ENCODE peak calls at places on chromosomes 5 and 9, in nine cellular contexts. One of them, this sample, is unnamed.

GRCh38 chr9:14813336-14814020 is 90.9 kb upstream of the CER1 start:
- DNase-seq in vagina: no peak
- DNase-seq in effector memory CD4-positive, alpha-beta T cell: no peak
- DNase-seq in neuronal stem cell: no peak
- DNase-seq in ovary: no peak
- DNase-seq in BE2C: no peak
- DNase-seq in left lung: no peak
- DNase-seq in sigmoid colon: no peak
- DNase-seq in heart right ventricle: no peak
- DNase-seq in this sample: peak; percentile 32

GRCh38 chr5:66881475-66882161 is 285.4 kb downstream of the MAST4 start:
- DNase-seq in vagina: no peak
- DNase-seq in effector memory CD4-positive, alpha-beta T cell: no peak
- DNase-seq in neuronal stem cell: no peak
- DNase-seq in ovary: no peak
- DNase-seq in BE2C: no peak
- DNase-seq in left lung: peak; percentile 47
- DNase-seq in sigmoid colon: no peak
- DNase-seq in heart right ventricle: no peak
- DNase-seq in this sample: no peak

GRCh38 chr9:126758916-126759576 is 45.8 kb upstream of the ZBTB43 start:
- DNase-seq in vagina: no peak
- DNase-seq in effector memory CD4-positive, alpha-beta T cell: no peak
- DNase-seq in neuronal stem cell: no peak
- DNase-seq in ovary: no peak
- DNase-seq in BE2C: no peak
- DNase-seq in left lung: no peak
- DNase-seq in sigmoid colon: no peak
- DNase-seq in heart right ventricle: no peak
- DNase-seq in this sample: no peak

GRCh38 chr9:126482361-126483044 is 131.2 kb upstream of the LMX1B start:
- DNase-seq in vagina: no peak
- DNase-seq in effector memory CD4-positive, alpha-beta T cell: no peak
- DNase-seq in neuronal stem cell: peak; percentile 71
- DNase-seq in ovary: peak; percentile 85
- DNase-seq in BE2C: peak; percentile 61
- DNase-seq in left lung: no peak
- DNase-seq in sigmoid colon: no peak
- DNase-seq in heart right ventricle: no peak
- DNase-seq in this sample: no peak

GRCh38 chr9:5438301-5439162 is 807 bp upstream of the PLGRKT start:
- DNase-seq in vagina: no peak
- DNase-seq in effector memory CD4-positive, alpha-beta T cell: peak; percentile 51
- DNase-seq in neuronal stem cell: no peak
- DNase-seq in ovary: peak; percentile 40
- DNase-seq in BE2C: no peak
- DNase-seq in left lung: no peak
- DNase-seq in sigmoid colon: no peak
- DNase-seq in heart right ventricle: no peak
- DNase-seq in this sample: no peak

GRCh38 chr5:172528440-172528839 is 74.1 kb upstream of the SH3PXD2B start:
- DNase-seq in vagina: no peak
- DNase-seq in effector memory CD4-positive, alpha-beta T cell: no peak
- DNase-seq in neuronal stem cell: no peak
- DNase-seq in ovary: no peak
- DNase-seq in BE2C: no peak
- DNase-seq in left lung: no peak
- DNase-seq in sigmoid colon: no peak
- DNase-seq in heart right ventricle: no peak
- DNase-seq in this sample: no peak

GRCh38 chr5:163915481-163915961 is 410.1 kb downstream of the MAT2B start:
- DNase-seq in vagina: no peak
- DNase-seq in effector memory CD4-positive, alpha-beta T cell: no peak
- DNase-seq in neuronal stem cell: no peak
- DNase-seq in ovary: no peak
- DNase-seq in BE2C: no peak
- DNase-seq in left lung: no peak
- DNase-seq in sigmoid colon: no peak
- DNase-seq in heart right ventricle: no peak
- DNase-seq in this sample: no peak

GRCh38 chr9:127904888-127905728 is 5.7 kb upstream of the ST6GALNAC6 start:
- DNase-seq in vagina: no peak
- DNase-seq in effector memory CD4-positive, alpha-beta T cell: peak; percentile 72
- DNase-seq in neuronal stem cell: no peak
- DNase-seq in ovary: no peak
- DNase-seq in BE2C: no peak
- DNase-seq in left lung: no peak
- DNase-seq in sigmoid colon: no peak
- DNase-seq in heart right ventricle: no peak
- DNase-seq in this sample: no peak

GRCh38 chr9:109232449-109232848 is 65.4 kb upstream of the FRRS1L start:
- DNase-seq in vagina: no peak
- DNase-seq in effector memory CD4-positive, alpha-beta T cell: no peak
- DNase-seq in neuronal stem cell: no peak
- DNase-seq in ovary: no peak
- DNase-seq in BE2C: no peak
- DNase-seq in left lung: no peak
- DNase-seq in sigmoid colon: no peak
- DNase-seq in heart right ventricle: no peak
- DNase-seq in this sample: no peak

GRCh38 chr5:163867738-163868137 is 362.3 kb downstream of the MAT2B start:
- DNase-seq in vagina: no peak
- DNase-seq in effector memory CD4-positive, alpha-beta T cell: no peak
- DNase-seq in neuronal stem cell: no peak
- DNase-seq in ovary: no peak
- DNase-seq in BE2C: no peak
- DNase-seq in left lung: no peak
- DNase-seq in sigmoid colon: no peak
- DNase-seq in heart right ventricle: no peak
- DNase-seq in this sample: no peak

GRCh38 chr9:134846699-134847098 is 33.9 kb upstream of the FCN2 start:
- DNase-seq in vagina: no peak
- DNase-seq in effector memory CD4-positive, alpha-beta T cell: no peak
- DNase-seq in neuronal stem cell: no peak
- DNase-seq in ovary: no peak
- DNase-seq in BE2C: no peak
- DNase-seq in left lung: no peak
- DNase-seq in sigmoid colon: no peak
- DNase-seq in heart right ventricle: no peak
- DNase-seq in this sample: no peak

GRCh38 chr9:132670816-132671371 is 630 bp downstream of the GTF3C4 start:
- DNase-seq in vagina: no peak
- DNase-seq in effector memory CD4-positive, alpha-beta T cell: peak; percentile 72
- DNase-seq in neuronal stem cell: peak; percentile 41
- DNase-seq in ovary: peak; percentile 47
- DNase-seq in BE2C: peak; percentile 62
- DNase-seq in left lung: peak; percentile 39
- DNase-seq in sigmoid colon: peak; percentile 70
- DNase-seq in heart right ventricle: peak; percentile 7
- DNase-seq in this sample: peak; percentile 53

GRCh38 chr5:68381909-68382308 is 166.4 kb downstream of the PIK3R1 start:
- DNase-seq in vagina: no peak
- DNase-seq in effector memory CD4-positive, alpha-beta T cell: no peak
- DNase-seq in neuronal stem cell: no peak
- DNase-seq in ovary: no peak
- DNase-seq in BE2C: no peak
- DNase-seq in left lung: no peak
- DNase-seq in sigmoid colon: no peak
- DNase-seq in heart right ventricle: no peak
- DNase-seq in this sample: no peak

GRCh38 chr9:86142973-86143372 is 43.6 kb upstream of the GOLM1 start:
- DNase-seq in vagina: no peak
- DNase-seq in effector memory CD4-positive, alpha-beta T cell: no peak
- DNase-seq in neuronal stem cell: no peak
- DNase-seq in ovary: no peak
- DNase-seq in BE2C: no peak
- DNase-seq in left lung: no peak
- DNase-seq in sigmoid colon: no peak
- DNase-seq in heart right ventricle: no peak
- DNase-seq in this sample: no peak

GRCh38 chr5:173795601-173796000 is 92.5 kb upstream of the CPEB4 start:
- DNase-seq in vagina: no peak
- DNase-seq in effector memory CD4-positive, alpha-beta T cell: no peak
- DNase-seq in neuronal stem cell: no peak
- DNase-seq in ovary: no peak
- DNase-seq in BE2C: no peak
- DNase-seq in left lung: no peak
- DNase-seq in sigmoid colon: no peak
- DNase-seq in heart right ventricle: no peak
- DNase-seq in this sample: no peak

GRCh38 chr5:31329722-31330121 is 136.2 kb downstream of the CDH6 start:
- DNase-seq in vagina: no peak
- DNase-seq in effector memory CD4-positive, alpha-beta T cell: no peak
- DNase-seq in neuronal stem cell: no peak
- DNase-seq in ovary: no peak
- DNase-seq in BE2C: no peak
- DNase-seq in left lung: no peak
- DNase-seq in sigmoid colon: no peak
- DNase-seq in heart right ventricle: no peak
- DNase-seq in this sample: no peak

GRCh38 chr5:160434022-160434531 is 12.4 kb downstream of the PTTG1 start:
- DNase-seq in vagina: no peak
- DNase-seq in effector memory CD4-positive, alpha-beta T cell: no peak
- DNase-seq in neuronal stem cell: peak; percentile 30
- DNase-seq in ovary: no peak
- DNase-seq in BE2C: peak; percentile 58
- DNase-seq in left lung: no peak
- DNase-seq in sigmoid colon: no peak
- DNase-seq in heart right ventricle: no peak
- DNase-seq in this sample: no peak

GRCh38 chr5:85266692-85267091 is 882.0 kb upstream of the EDIL3 start:
- DNase-seq in vagina: no peak
- DNase-seq in effector memory CD4-positive, alpha-beta T cell: no peak
- DNase-seq in neuronal stem cell: no peak
- DNase-seq in ovary: no peak
- DNase-seq in BE2C: no peak
- DNase-seq in left lung: no peak
- DNase-seq in sigmoid colon: no peak
- DNase-seq in heart right ventricle: no peak
- DNase-seq in this sample: no peak

DNA sequence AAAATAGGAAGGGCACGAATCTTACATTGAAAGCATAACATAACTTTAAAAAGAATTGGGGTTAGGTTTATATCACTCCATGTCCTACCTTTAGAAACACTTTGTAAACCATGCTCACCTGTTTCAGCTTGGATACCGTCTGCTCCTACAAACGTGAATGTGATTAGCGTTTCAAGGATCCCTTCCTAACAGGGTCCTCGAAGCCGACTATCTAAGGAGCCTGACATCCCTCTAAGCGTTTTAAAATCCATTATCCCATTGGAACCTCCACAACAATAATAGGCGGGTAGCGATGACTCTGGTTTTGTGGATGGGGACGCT is 1.0 kb downstream of the SVEP1 start:
- DNase-seq in vagina: no peak
- DNase-seq in effector memory CD4-positive, alpha-beta T cell: no peak
- DNase-seq in neuronal stem cell: no peak
- DNase-seq in ovary: no peak
- DNase-seq in BE2C: no peak
- DNase-seq in left lung: no peak
- DNase-seq in sigmoid colon: no peak
- DNase-seq in heart right ventricle: no peak
- DNase-seq in this sample: no peak
- H3K27me3 ChIP-seq in vagina: no peaks in the 10 kb centered on the region
- H3K27me3 ChIP-seq in effector memory CD4-positive, alpha-beta T cell: no peaks in the 10 kb centered on the region
- H3K27me3 ChIP-seq in neuronal stem cell: peaks cover 38% of the 10 kb centered on the region
- H3K27me3 ChIP-seq in ovary: no peaks in the 10 kb centered on the region
- H3K27me3 ChIP-seq in BE2C: peaks cover 56% of the 10 kb centered on the region
- H3K27me3 ChIP-seq in left lung: peaks cover 62% of the 10 kb centered on the region
- H3K27me3 ChIP-seq in sigmoid colon: no peaks in the 10 kb centered on the region
- H3K27me3 ChIP-seq in heart right ventricle: peaks cover 44% of the 10 kb centered on the region
- H3K27me3 ChIP-seq in this sample: no peaks in the 10 kb centered on the region

GRCh38 chr5:9572246-9572645 is 26.4 kb upstream of the SEMA5A start:
- DNase-seq in vagina: no peak
- DNase-seq in effector memory CD4-positive, alpha-beta T cell: no peak
- DNase-seq in neuronal stem cell: no peak
- DNase-seq in ovary: no peak
- DNase-seq in BE2C: no peak
- DNase-seq in left lung: no peak
- DNase-seq in sigmoid colon: no peak
- DNase-seq in heart right ventricle: no peak
- DNase-seq in this sample: no peak

GRCh38 chr5:9570876-9571275 is 25.0 kb upstream of the SEMA5A start:
- DNase-seq in vagina: no peak
- DNase-seq in effector memory CD4-positive, alpha-beta T cell: no peak
- DNase-seq in neuronal stem cell: no peak
- DNase-seq in ovary: no peak
- DNase-seq in BE2C: no peak
- DNase-seq in left lung: no peak
- DNase-seq in sigmoid colon: no peak
- DNase-seq in heart right ventricle: no peak
- DNase-seq in this sample: no peak

DNA sequence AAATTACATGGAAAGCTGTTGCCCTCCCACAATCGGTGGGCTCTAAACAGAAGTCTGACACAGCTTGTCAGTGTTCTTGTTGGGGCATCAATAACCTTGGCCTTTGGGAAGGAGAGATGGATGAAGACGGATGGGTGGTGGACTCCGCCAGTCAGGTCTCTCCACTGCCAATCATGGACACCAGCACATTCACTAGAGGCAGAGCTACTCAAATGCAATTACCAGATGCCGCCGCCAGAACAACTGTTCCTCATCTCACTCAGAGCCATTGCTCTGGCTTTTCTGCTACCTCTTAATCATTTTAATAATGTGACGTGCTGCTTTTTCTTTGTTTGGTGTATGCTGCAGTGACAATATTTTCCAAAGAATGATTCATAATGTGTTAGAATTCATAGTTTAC is 27.9 kb upstream of the SEMA5A start:
- DNase-seq in vagina: no peak
- DNase-seq in effector memory CD4-positive, alpha-beta T cell: no peak
- DNase-seq in neuronal stem cell: no peak
- DNase-seq in ovary: no peak
- DNase-seq in BE2C: peak; percentile 20
- DNase-seq in left lung: no peak
- DNase-seq in sigmoid colon: no peak
- DNase-seq in heart right ventricle: no peak
- DNase-seq in this sample: no peak
- H3K9me3 ChIP-seq in vagina: no peaks in the 10 kb centered on the region
- H3K9me3 ChIP-seq in effector memory CD4-positive, alpha-beta T cell: no peaks in the 10 kb centered on the region
- H3K9me3 ChIP-seq in neuronal stem cell: no peaks in the 10 kb centered on the region
- H3K9me3 ChIP-seq in ovary: no peaks in the 10 kb centered on the region
- H3K9me3 ChIP-seq in BE2C: no peaks in the 10 kb centered on the region
- H3K9me3 ChIP-seq in left lung: no peaks in the 10 kb centered on the region
- H3K9me3 ChIP-seq in sigmoid colon: no peaks in the 10 kb centered on the region
- H3K9me3 ChIP-seq in heart right ventricle: no peaks in the 10 kb centered on the region
- H3K9me3 ChIP-seq in this sample: no peaks in the 10 kb centered on the region

GRCh38 chr9:2014148-2014547 is 999 bp upstream of the SMARCA2 start:
- DNase-seq in vagina: no peak
- DNase-seq in effector memory CD4-positive, alpha-beta T cell: no peak
- DNase-seq in neuronal stem cell: no peak
- DNase-seq in ovary: no peak
- DNase-seq in BE2C: no peak
- DNase-seq in left lung: no peak
- DNase-seq in sigmoid colon: no peak
- DNase-seq in heart right ventricle: no peak
- DNase-seq in this sample: peak; percentile 3
- H3K4me1 ChIP-seq in vagina: peaks cover 22% of the 10 kb centered on the region
- H3K4me1 ChIP-seq in effector memory CD4-positive, alpha-beta T cell: peaks cover 6% of the 10 kb centered on the region
- H3K4me1 ChIP-seq in neuronal stem cell: peaks cover 3% of the 10 kb centered on the region
- H3K4me1 ChIP-seq in ovary: peaks cover 2% of the 10 kb centered on the region
- H3K4me1 ChIP-seq in BE2C: no peaks in the 10 kb centered on the region
- H3K4me1 ChIP-seq in left lung: peaks cover 9% of the 10 kb centered on the region
- H3K4me1 ChIP-seq in sigmoid colon: peaks cover 16% of the 10 kb centered on the region
- H3K4me1 ChIP-seq in heart right ventricle: peaks cover 21% of the 10 kb centered on the region
- H3K4me1 ChIP-seq in this sample: peaks cover 2% of the 10 kb centered on the region

GRCh38 chr5:174876-175465 is 16.3 kb upstream of the LRRC14B start:
- DNase-seq in vagina: no peak
- DNase-seq in effector memory CD4-positive, alpha-beta T cell: no peak
- DNase-seq in neuronal stem cell: no peak
- DNase-seq in ovary: peak; percentile 27
- DNase-seq in BE2C: no peak
- DNase-seq in left lung: no peak
- DNase-seq in sigmoid colon: peak; percentile 59
- DNase-seq in heart right ventricle: no peak
- DNase-seq in this sample: no peak
- H3K27me3 ChIP-seq in vagina: no peaks in the 10 kb centered on the region
- H3K27me3 ChIP-seq in effector memory CD4-positive, alpha-beta T cell: no peaks in the 10 kb centered on the region
- H3K27me3 ChIP-seq in neuronal stem cell: no peaks in the 10 kb centered on the region
- H3K27me3 ChIP-seq in ovary: no peaks in the 10 kb centered on the region
- H3K27me3 ChIP-seq in BE2C: peaks cover 16% of the 10 kb centered on the region
- H3K27me3 ChIP-seq in left lung: no peaks in the 10 kb centered on the region
- H3K27me3 ChIP-seq in sigmoid colon: no peaks in the 10 kb centered on the region
- H3K27me3 ChIP-seq in heart right ventricle: no peaks in the 10 kb centered on the region
- H3K27me3 ChIP-seq in this sample: no peaks in the 10 kb centered on the region